ENCODE peak calls at places on chromosomes 4 and X, in seven cellular contexts. One of them, this sample, is unnamed. For H3K4me1, the result is how much of the 10 kb centered on the place peaks cover.

GRCh38 chr4:119068529-119068962 is 67.1 kb upstream of the MYOZ2 start:
- DNase-seq in ascending aorta: no peak
- DNase-seq in adrenal gland: no peak
- DNase-seq in PC-3: peak
- DNase-seq in heart left ventricle: no peak
- DNase-seq in GM23338: peak
- DNase-seq in hepatocyte: peak
- DNase-seq in this sample: peak

GRCh38 chr4:67437974-67438713 is 107.2 kb downstream of the CENPC start:
- DNase-seq in ascending aorta: no peak
- DNase-seq in adrenal gland: no peak
- DNase-seq in PC-3: peak
- DNase-seq in heart left ventricle: no peak
- DNase-seq in GM23338: no peak
- DNase-seq in hepatocyte: peak
- DNase-seq in this sample: peak

GRCh38 chrX:53317365-53318069 is 36.1 kb upstream of the IQSEC2 start:
- DNase-seq in ascending aorta: peak
- DNase-seq in adrenal gland: peak
- DNase-seq in PC-3: peak
- DNase-seq in heart left ventricle: peak
- DNase-seq in GM23338: peak
- DNase-seq in hepatocyte: peak
- DNase-seq in this sample: no peak

GRCh38 chr4:145566767-145567166 is 52.4 kb upstream of the MMAA start:
- DNase-seq in ascending aorta: no peak
- DNase-seq in adrenal gland: no peak
- DNase-seq in PC-3: no peak
- DNase-seq in heart left ventricle: no peak
- DNase-seq in GM23338: no peak
- DNase-seq in hepatocyte: no peak
- DNase-seq in this sample: no peak

GRCh38 chr4:114249561-114250356 is 270.3 kb upstream of the ARSJ start:
- DNase-seq in ascending aorta: no peak
- DNase-seq in adrenal gland: no peak
- DNase-seq in PC-3: peak
- DNase-seq in heart left ventricle: no peak
- DNase-seq in GM23338: no peak
- DNase-seq in hepatocyte: no peak
- DNase-seq in this sample: no peak

GRCh38 chr4:73620115-73620792 is at the start of gene RASSF6:
- DNase-seq in ascending aorta: no peak
- DNase-seq in adrenal gland: no peak
- DNase-seq in PC-3: peak
- DNase-seq in heart left ventricle: no peak
- DNase-seq in GM23338: peak
- DNase-seq in hepatocyte: peak
- DNase-seq in this sample: peak

GRCh38 chr4:13990596-13991589 is 363.4 kb upstream of the BOD1L1 start:
- DNase-seq in ascending aorta: no peak
- DNase-seq in adrenal gland: peak
- DNase-seq in PC-3: no peak
- DNase-seq in heart left ventricle: no peak
- DNase-seq in GM23338: no peak
- DNase-seq in hepatocyte: peak
- DNase-seq in this sample: no peak

GRCh38 chrX:115058276-115058675 is 40.9 kb upstream of the IL13RA2 start:
- DNase-seq in ascending aorta: no peak
- DNase-seq in adrenal gland: peak
- DNase-seq in PC-3: peak
- DNase-seq in heart left ventricle: no peak
- DNase-seq in GM23338: no peak
- DNase-seq in hepatocyte: peak
- DNase-seq in this sample: no peak

GRCh38 chr4:3250438-3250955 is 1.5 kb downstream of the MSANTD1 start:
- DNase-seq in ascending aorta: no peak
- DNase-seq in adrenal gland: no peak
- DNase-seq in PC-3: no peak
- DNase-seq in heart left ventricle: peak
- DNase-seq in GM23338: peak
- DNase-seq in hepatocyte: no peak
- DNase-seq in this sample: no peak

GRCh38 chr4:146407669-146408084 is 114.1 kb downstream of the SLC10A7 start:
- DNase-seq in ascending aorta: no peak
- DNase-seq in adrenal gland: no peak
- DNase-seq in PC-3: peak
- DNase-seq in heart left ventricle: no peak
- DNase-seq in GM23338: no peak
- DNase-seq in hepatocyte: no peak
- DNase-seq in this sample: no peak

GRCh38 chr4:182938213-182938645 is 21.0 kb upstream of the DCTD start:
- DNase-seq in ascending aorta: peak
- DNase-seq in adrenal gland: peak
- DNase-seq in PC-3: peak
- DNase-seq in heart left ventricle: peak
- DNase-seq in GM23338: peak
- DNase-seq in hepatocyte: peak
- DNase-seq in this sample: peak

GRCh38 chr4:123649248-123649643 is 252.7 kb downstream of the SPRY1 start:
- DNase-seq in ascending aorta: no peak
- DNase-seq in adrenal gland: no peak
- DNase-seq in PC-3: no peak
- DNase-seq in heart left ventricle: no peak
- DNase-seq in GM23338: no peak
- DNase-seq in hepatocyte: no peak
- DNase-seq in this sample: no peak

GRCh38 chrX:16664059-16664458 is 14.1 kb downstream of the S100G start:
- DNase-seq in ascending aorta: no peak
- DNase-seq in adrenal gland: no peak
- DNase-seq in PC-3: peak
- DNase-seq in heart left ventricle: no peak
- DNase-seq in GM23338: no peak
- DNase-seq in hepatocyte: no peak
- DNase-seq in this sample: no peak

GRCh38 chr4:132275583-132276121 is 873.4 kb upstream of the PCDH10 start:
- DNase-seq in ascending aorta: no peak
- DNase-seq in adrenal gland: no peak
- DNase-seq in PC-3: peak
- DNase-seq in heart left ventricle: no peak
- DNase-seq in GM23338: no peak
- DNase-seq in hepatocyte: no peak
- DNase-seq in this sample: peak

GRCh38 chr4:112343330-112343729 is 46.2 kb downstream of the ALPK1 start:
- DNase-seq in ascending aorta: no peak
- DNase-seq in adrenal gland: no peak
- DNase-seq in PC-3: no peak
- DNase-seq in heart left ventricle: no peak
- DNase-seq in GM23338: peak
- DNase-seq in hepatocyte: no peak
- DNase-seq in this sample: no peak

GRCh38 chrX:102840871-102841705 is 96.0 kb upstream of the RAB40AL start:
- DNase-seq in ascending aorta: no peak
- DNase-seq in adrenal gland: no peak
- DNase-seq in PC-3: peak
- DNase-seq in heart left ventricle: no peak
- DNase-seq in GM23338: peak
- DNase-seq in hepatocyte: peak
- DNase-seq in this sample: peak

GRCh38 chrX:71870337-71871098 is 40.1 kb upstream of the NHSL2 start:
- DNase-seq in ascending aorta: no peak
- DNase-seq in adrenal gland: no peak
- DNase-seq in PC-3: peak
- DNase-seq in heart left ventricle: no peak
- DNase-seq in GM23338: peak
- DNase-seq in hepatocyte: peak
- DNase-seq in this sample: peak

GRCh38 chr4:3217266-3217665 is 31.7 kb upstream of the MSANTD1 start:
- DNase-seq in ascending aorta: no peak
- DNase-seq in adrenal gland: no peak
- DNase-seq in PC-3: no peak
- DNase-seq in heart left ventricle: peak
- DNase-seq in GM23338: no peak
- DNase-seq in hepatocyte: no peak
- DNase-seq in this sample: no peak

GRCh38 chr4:76377922-76378321 is 43.0 kb downstream of the CCDC158 start:
- DNase-seq in ascending aorta: no peak
- DNase-seq in adrenal gland: peak
- DNase-seq in PC-3: peak
- DNase-seq in heart left ventricle: no peak
- DNase-seq in GM23338: peak
- DNase-seq in hepatocyte: peak
- DNase-seq in this sample: no peak

GRCh38 chr4:27009539-27009938 is 148.9 kb downstream of the STIM2 start:
- DNase-seq in ascending aorta: no peak
- DNase-seq in adrenal gland: peak
- DNase-seq in PC-3: peak
- DNase-seq in heart left ventricle: no peak
- DNase-seq in GM23338: no peak
- DNase-seq in hepatocyte: no peak
- DNase-seq in this sample: no peak

GRCh38 chr4:104631000-104631399 is 136.3 kb upstream of the CXXC4 start:
- DNase-seq in ascending aorta: no peak
- DNase-seq in adrenal gland: no peak
- DNase-seq in PC-3: no peak
- DNase-seq in heart left ventricle: no peak
- DNase-seq in GM23338: no peak
- DNase-seq in hepatocyte: no peak
- DNase-seq in this sample: no peak

GRCh38 chrX:16258936-16259335 is 91.7 kb downstream of the MAGEB17 start:
- DNase-seq in ascending aorta: no peak
- DNase-seq in adrenal gland: no peak
- DNase-seq in PC-3: no peak
- DNase-seq in heart left ventricle: no peak
- DNase-seq in GM23338: no peak
- DNase-seq in hepatocyte: peak
- DNase-seq in this sample: no peak

GRCh38 chrX:154019633-154020499 is at the start of gene IRAK1:
- DNase-seq in ascending aorta: no peak
- DNase-seq in adrenal gland: peak
- DNase-seq in PC-3: peak
- DNase-seq in heart left ventricle: peak
- DNase-seq in GM23338: peak
- DNase-seq in hepatocyte: peak
- DNase-seq in this sample: no peak

GRCh38 chr4:6378493-6379445 is 93.6 kb downstream of the PPP2R2C start:
- DNase-seq in ascending aorta: no peak
- DNase-seq in adrenal gland: no peak
- DNase-seq in PC-3: no peak
- DNase-seq in heart left ventricle: peak
- DNase-seq in GM23338: no peak
- DNase-seq in hepatocyte: no peak
- DNase-seq in this sample: no peak

DNA sequence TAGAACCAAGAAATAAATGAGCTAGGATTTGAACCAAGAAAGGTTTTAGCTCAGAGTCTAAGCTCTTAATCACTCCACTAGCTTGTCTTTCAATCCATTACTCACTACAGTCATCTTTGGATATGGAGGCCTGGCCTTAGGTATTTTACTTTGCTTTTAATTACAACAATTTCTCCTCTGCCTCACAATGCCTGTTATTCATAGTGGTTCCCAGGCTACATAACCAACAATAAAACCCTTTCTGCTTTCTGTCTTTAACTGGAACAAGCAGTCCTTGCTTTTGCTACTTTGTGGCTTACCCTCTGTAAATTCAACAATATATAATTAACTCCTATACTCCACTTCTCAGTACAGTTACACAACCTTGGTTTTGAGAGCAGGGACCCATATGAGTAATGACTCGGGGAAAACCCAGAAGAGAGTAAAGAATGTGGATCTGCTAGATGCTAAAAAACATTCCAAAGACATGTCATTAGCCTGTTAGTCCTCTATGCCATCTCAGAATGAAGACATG is 94.7 kb upstream of the NAP1L5 start:
- DNase-seq in ascending aorta: no peak
- DNase-seq in adrenal gland: no peak
- DNase-seq in PC-3: peak
- DNase-seq in heart left ventricle: no peak
- DNase-seq in GM23338: peak
- DNase-seq in hepatocyte: peak
- DNase-seq in this sample: peak
- H3K27ac ChIP-seq in ascending aorta: peak
- H3K27ac ChIP-seq in adrenal gland: no peak
- H3K27ac ChIP-seq in PC-3: peak
- H3K27ac ChIP-seq in heart left ventricle: no peak
- H3K27ac ChIP-seq in GM23338: peak
- H3K27ac ChIP-seq in hepatocyte: peak
- H3K27ac ChIP-seq in this sample: peak

DNA sequence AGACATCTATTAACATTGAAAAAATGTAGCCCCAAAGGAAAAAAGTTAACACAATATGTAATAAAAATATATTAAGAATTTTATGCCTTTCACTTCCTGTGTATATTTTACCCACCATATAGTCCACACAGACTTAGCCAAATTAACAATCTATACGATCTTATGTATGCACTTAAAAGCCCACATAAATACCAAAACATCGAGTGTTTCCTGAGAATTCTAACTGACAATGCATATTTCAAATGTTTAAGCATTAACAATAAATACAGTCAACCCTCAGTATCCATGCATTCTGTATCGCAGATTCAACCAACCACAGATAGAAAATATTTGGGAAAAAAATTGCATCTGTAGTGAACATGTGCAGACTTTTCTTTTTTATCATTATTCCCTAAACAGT is 226.8 kb downstream of the COL25A1 start:
- DNase-seq in ascending aorta: no peak
- DNase-seq in adrenal gland: no peak
- DNase-seq in PC-3: no peak
- DNase-seq in heart left ventricle: no peak
- DNase-seq in GM23338: no peak
- DNase-seq in hepatocyte: no peak
- DNase-seq in this sample: peak
- H3K4me1 ChIP-seq in ascending aorta: under half
- H3K4me1 ChIP-seq in adrenal gland: under half
- H3K4me1 ChIP-seq in PC-3: under half
- H3K4me1 ChIP-seq in heart left ventricle: under half
- H3K4me1 ChIP-seq in GM23338: under half
- H3K4me1 ChIP-seq in hepatocyte: under half
- H3K4me1 ChIP-seq in this sample: under half

GRCh38 chr4:181832305-181832704 is 410.9 kb upstream of the TENM3 start:
- DNase-seq in ascending aorta: no peak
- DNase-seq in adrenal gland: no peak
- DNase-seq in PC-3: no peak
- DNase-seq in heart left ventricle: no peak
- DNase-seq in GM23338: peak
- DNase-seq in hepatocyte: no peak
- DNase-seq in this sample: no peak

GRCh38 chr4:181835348-181835747 is 407.9 kb upstream of the TENM3 start:
- DNase-seq in ascending aorta: no peak
- DNase-seq in adrenal gland: no peak
- DNase-seq in PC-3: no peak
- DNase-seq in heart left ventricle: no peak
- DNase-seq in GM23338: no peak
- DNase-seq in hepatocyte: no peak
- DNase-seq in this sample: peak

GRCh38 chr4:181838253-181838652 is 404.9 kb upstream of the TENM3 start:
- DNase-seq in ascending aorta: no peak
- DNase-seq in adrenal gland: no peak
- DNase-seq in PC-3: no peak
- DNase-seq in heart left ventricle: no peak
- DNase-seq in GM23338: no peak
- DNase-seq in hepatocyte: no peak
- DNase-seq in this sample: no peak
- TF ChIP-seq CTCF in ascending aorta: no peak
- TF ChIP-seq CTCF in adrenal gland: no peak
- TF ChIP-seq CTCF in PC-3: no peak
- TF ChIP-seq CTCF in heart left ventricle: no peak
- TF ChIP-seq CTCF in GM23338: no peak
- TF ChIP-seq CTCF in hepatocyte: no peak
- TF ChIP-seq CTCF in this sample: no peak

GRCh38 chr4:152635876-152636275 is 43.9 kb downstream of the TMEM154 start:
- DNase-seq in ascending aorta: no peak
- DNase-seq in adrenal gland: no peak
- DNase-seq in PC-3: no peak
- DNase-seq in heart left ventricle: no peak
- DNase-seq in GM23338: no peak
- DNase-seq in hepatocyte: no peak
- DNase-seq in this sample: no peak
- H3K27ac ChIP-seq in ascending aorta: no peak
- H3K27ac ChIP-seq in adrenal gland: no peak
- H3K27ac ChIP-seq in PC-3: no peak
- H3K27ac ChIP-seq in heart left ventricle: no peak
- H3K27ac ChIP-seq in GM23338: no peak
- H3K27ac ChIP-seq in hepatocyte: no peak
- H3K27ac ChIP-seq in this sample: no peak